ENCODE peak calls at places on chromosomes 7 and 10, in six cellular contexts. U is heart left ventricle, B is mucosa of descending colon, A is SJSA1, O is sigmoid colon, I is foreskin fibroblast. R is an unnamed sample.

GRCh38 chr7:2173184-2173827 is 59.4 kb downstream of the MAD1L1 start:
- DNase-seq in U (no peak), B (no peak), A (peak; percentile 25), O (no peak), I (no peak), R (no peak)

GRCh38 chr10:49748006-49748405 is 14.1 kb downstream of the OGDHL start:
- DNase-seq in U (peak; percentile 3), B (no peak), A (no peak), O (no peak), I (no peak), R (peak; percentile 26)

GRCh38 chr7:47344171-47344955 is 237.5 kb downstream of the TNS3 start:
- DNase-seq in U (no peak), B (no peak), A (no peak), O (no peak), I (no peak), R (no peak)

GRCh38 chr10:69360485-69361302 is 56.0 kb downstream of the TACR2 start:
- DNase-seq in U (peak; percentile 72), B (peak; percentile 86), A (peak; percentile 63), O (peak; percentile 93), I (peak; percentile 71), R (no peak)

GRCh38 chr7:7843240-7843639 is 124.8 kb upstream of the RPA3 start:
- DNase-seq in U (no peak), B (no peak), A (no peak), O (no peak), I (no peak), R (no peak)

GRCh38 chr7:86574006-86574405 is 69.7 kb upstream of the GRM3 start:
- DNase-seq in U (no peak), B (no peak), A (no peak), O (no peak), I (no peak), R (no peak)

GRCh38 chr10:104318810-104319684 is 19.2 kb downstream of the ITPRIP start:
- DNase-seq in U (no peak), B (no peak), A (no peak), O (peak; percentile 91), I (no peak), R (no peak)

GRCh38 chr7:131010714-131011436 is 276.9 kb upstream of the KLF14 start:
- DNase-seq in U (no peak), B (no peak), A (no peak), O (no peak), I (peak; percentile 57), R (no peak)

GRCh38 chr7:77199008-77199966 is at the start of gene FGL2:
- DNase-seq in U (peak; percentile 71), B (peak; percentile 69), A (no peak), O (peak; percentile 89), I (peak; percentile 39), R (peak; percentile 60)

GRCh38 chr7:127704211-127704610 is 52.2 kb downstream of the SND1 start:
- DNase-seq in U (no peak), B (no peak), A (no peak), O (no peak), I (no peak), R (no peak)

GRCh38 chr7:44292876-44293560 is 32.4 kb downstream of the CAMK2B start:
- DNase-seq in U (peak; percentile 9), B (no peak), A (peak; percentile 30), O (peak; percentile 41), I (no peak), R (peak; percentile 10)

GRCh38 chr10:26805567-26806245 is 55.1 kb downstream of the ABI1 start:
- DNase-seq in U (no peak), B (no peak), A (no peak), O (no peak), I (peak; percentile 35), R (no peak)

GRCh38 chr7:33886100-33886623 is 19.2 kb upstream of the BMPER start:
- DNase-seq in U (no peak), B (no peak), A (peak; percentile 70), O (no peak), I (no peak), R (no peak)

GRCh38 chr10:21953585-21954057 is 49.9 kb downstream of the DNAJC1 start:
- DNase-seq in U (no peak), B (no peak), A (no peak), O (no peak), I (peak; percentile 23), R (no peak)

GRCh38 chr7:2247141-2247985 is 5.3 kb downstream of the NUDT1 start:
- DNase-seq in U (no peak), B (no peak), A (no peak), O (no peak), I (no peak), R (no peak)

GRCh38 chr10:104589871-104590270 is 51.2 kb upstream of the SORCS3 start:
- DNase-seq in U (no peak), B (no peak), A (no peak), O (no peak), I (peak; percentile 49), R (no peak)

GRCh38 chr10:60348982-60349381 is 40.7 kb downstream of the ANK3 start:
- DNase-seq in U (no peak), B (no peak), A (no peak), O (no peak), I (peak; percentile 46), R (no peak)

GRCh38 chr10:77686096-77686495 is 48.5 kb upstream of the KCNMA1 start:
- DNase-seq in U (no peak), B (no peak), A (no peak), O (no peak), I (no peak), R (no peak)

GRCh38 chr10:123550680-123551096 is 115.5 kb upstream of the GPR26 start:
- DNase-seq in U (no peak), B (no peak), A (no peak), O (no peak), I (no peak), R (no peak)

GRCh38 chr7:120989571-120990220 is 1.2 kb downstream of the CPED1 start:
- DNase-seq in U (peak; percentile 51), B (no peak), A (no peak), O (peak; percentile 70), I (no peak), R (peak; percentile 62)

GRCh38 chr7:120992272-120993010 is 3.9 kb downstream of the CPED1 start:
- DNase-seq in U (no peak), B (no peak), A (no peak), O (no peak), I (no peak), R (no peak)

GRCh38 chr7:120991570-120991969 is 3.1 kb downstream of the CPED1 start:
- DNase-seq in U (no peak), B (no peak), A (no peak), O (no peak), I (peak; percentile 65), R (no peak)

GRCh38 chr7:120990468-120991118 is 2.1 kb downstream of the CPED1 start:
- DNase-seq in U (no peak), B (no peak), A (no peak), O (no peak), I (no peak), R (no peak)

DNA sequence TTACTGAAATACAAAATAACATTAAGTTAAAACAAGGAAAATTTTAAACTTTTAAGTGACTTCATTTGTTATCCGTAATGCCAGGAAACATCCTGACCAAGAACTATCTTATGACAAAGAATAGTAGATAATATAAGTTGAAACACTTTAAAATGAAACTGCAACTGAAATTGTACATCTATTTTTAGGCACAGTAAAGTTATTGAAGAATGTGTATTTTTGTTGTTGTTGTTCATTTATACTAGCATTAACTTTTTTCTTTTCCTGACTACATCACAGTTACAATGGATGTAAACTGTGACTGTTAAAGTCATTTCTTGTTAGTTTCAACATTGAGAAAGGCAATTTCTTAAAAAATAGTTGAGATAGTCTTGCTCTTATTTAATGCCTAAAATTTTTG is 2.6 kb downstream of the CPED1 start:
- DNase-seq in U (no peak), B (no peak), A (no peak), O (no peak), I (no peak), R (no peak)
- H3K4me3 ChIP-seq in U (peak overlapping the region; percentile 45), B (no peak overlapping the region), A (peak overlapping the region; percentile 43), O (peak overlapping the region; percentile 55), I (peak overlapping the region; percentile 74), R (peak overlapping the region; percentile 46)

DNA sequence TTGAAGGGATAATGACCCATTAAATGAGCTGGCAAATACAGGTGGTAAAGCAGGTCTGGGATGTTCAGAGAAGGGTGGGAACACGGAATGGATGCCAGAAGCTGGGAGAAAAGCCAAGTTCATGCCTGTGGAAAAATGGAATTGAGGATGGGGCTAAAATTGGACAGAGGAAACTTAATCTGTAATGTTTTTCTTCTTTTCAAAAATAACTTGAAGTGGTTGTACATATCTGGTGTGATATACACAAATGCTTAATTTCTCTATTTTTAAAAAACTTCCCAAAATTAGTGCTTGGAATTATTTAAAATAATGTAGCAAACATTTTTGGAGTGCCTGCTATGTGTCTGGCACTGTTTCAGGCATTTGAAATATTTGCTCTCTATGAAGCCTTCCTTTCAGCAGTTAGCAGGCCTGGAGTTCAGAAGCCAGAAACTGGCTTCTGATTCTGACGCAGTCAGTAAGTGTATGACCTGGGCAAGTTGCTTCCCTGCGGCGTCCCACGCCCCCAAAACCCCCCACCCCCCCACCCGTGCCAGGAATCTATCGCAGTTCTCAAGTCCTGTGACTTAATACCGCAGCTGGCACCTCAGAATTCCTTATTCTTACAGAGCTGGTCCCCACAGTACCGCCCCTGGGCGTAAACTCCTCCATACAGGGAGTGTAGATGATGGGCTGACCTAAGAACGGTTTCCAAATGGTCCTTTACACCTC is 843 bp upstream of the MALSU1 start:
- DNase-seq in U (no peak), B (peak; percentile 17), A (no peak), O (no peak), I (peak; percentile 17), R (no peak)
- H3K4me3 ChIP-seq in U (no peak overlapping the region), B (no peak overlapping the region), A (no peak overlapping the region), O (peak overlapping the region; percentile 92), I (peak overlapping the region; percentile 99), R (no peak overlapping the region)

DNA sequence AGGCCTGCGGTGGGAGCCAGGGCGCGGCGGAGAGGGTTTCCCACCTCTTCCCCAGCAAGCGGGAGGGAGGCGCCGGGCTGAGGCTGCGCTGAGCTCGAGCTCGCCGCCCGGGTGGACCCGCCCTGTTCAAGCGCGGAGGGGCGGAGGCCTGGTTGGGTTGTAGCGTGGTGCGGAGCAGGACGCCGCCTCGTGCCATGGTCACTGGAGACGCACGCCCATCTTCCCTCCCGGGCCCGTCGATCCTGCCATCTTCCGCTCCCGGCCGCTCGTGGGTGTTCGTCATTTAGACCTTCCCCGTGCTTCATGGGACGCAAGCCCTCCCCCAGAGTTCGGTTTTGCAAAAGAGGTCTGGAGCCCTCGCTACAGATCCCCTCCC is 9.3 kb upstream of the EN2 start:
- DNase-seq in U (no peak), B (no peak), A (no peak), O (no peak), I (no peak), R (no peak)
- H3K4me3 ChIP-seq in U (no peak overlapping the region), B (no peak overlapping the region), A (no peak overlapping the region), O (no peak overlapping the region), I (no peak overlapping the region), R (no peak overlapping the region)

DNA sequence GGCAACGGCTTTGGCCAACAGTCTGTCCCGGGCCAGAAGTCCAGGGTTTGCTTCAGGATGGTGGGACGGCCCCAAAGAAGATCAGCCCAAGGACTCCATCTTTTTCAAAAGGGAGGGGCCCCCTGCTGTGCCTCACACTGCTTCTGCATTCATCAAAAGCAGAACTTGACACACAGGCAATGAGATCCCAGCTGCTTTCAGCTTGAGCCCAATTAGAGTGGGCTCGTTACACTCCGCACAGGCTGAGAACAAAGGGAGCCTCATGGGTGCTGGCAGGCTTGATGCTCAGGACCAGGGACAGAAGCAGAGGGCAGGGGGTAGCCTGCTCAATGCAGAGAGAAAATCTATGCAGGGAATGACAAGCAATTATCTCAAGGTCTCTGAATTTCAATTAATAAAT is 45.5 kb downstream of the VOPP1 start:
- DNase-seq in U (no peak), B (no peak), A (no peak), O (no peak), I (no peak), R (no peak)
- H3K4me3 ChIP-seq in U (no peak overlapping the region), B (no peak overlapping the region), A (no peak overlapping the region), O (no peak overlapping the region), I (no peak overlapping the region), R (no peak overlapping the region)

GRCh38 chr7:73663033-73663432 is 4.6 kb upstream of the VPS37D start:
- DNase-seq in U (no peak), B (no peak), A (no peak), O (no peak), I (no peak), R (no peak)
- H3K4me3 ChIP-seq in U (no peak overlapping the region), B (no peak overlapping the region), A (no peak overlapping the region), O (no peak overlapping the region), I (no peak overlapping the region), R (no peak overlapping the region)